ENCODE peak calls at places on chromosomes 16 and 17, in six cellular contexts. S, O, U, Z, Q and F are unnamed samples.

GRCh38 chr17:46043606-46044005 is 44.6 kb downstream of the STH start:
- DNase-seq in S (no peak), O (no peak), U (no peak), Z (no peak), Q (no peak), F (no peak)

GRCh38 chr16:16029431-16030011 is 80.1 kb downstream of the ABCC1 start:
- DNase-seq in S (no peak), O (no peak), U (no peak), Z (no peak), Q (no peak), F (no peak)

GRCh38 chr16:68242926-68243858 is 2.0 kb upstream of the PLA2G15 start:
- DNase-seq in S (no peak), O (no peak), U (no peak), Z (no peak), Q (no peak), F (no peak)

GRCh38 chr17:66272699-66273390 is 29.6 kb upstream of the PRKCA start:
- DNase-seq in S (peak; percentile 94), O (no peak), U (peak; percentile 18), Z (no peak), Q (peak; percentile 76), F (no peak)

GRCh38 chr16:7742626-7743025 is 410.0 kb downstream of the RBFOX1 start:
- DNase-seq in S (no peak), O (no peak), U (no peak), Z (no peak), Q (no peak), F (no peak)

GRCh38 chr16:49472598-49472997 is 99.0 kb downstream of the C16orf78 start:
- DNase-seq in S (no peak), O (no peak), U (no peak), Z (no peak), Q (no peak), F (no peak)

GRCh38 chr17:8469964-8470363 is 34.3 kb downstream of the NDEL1 start:
- DNase-seq in S (no peak), O (no peak), U (no peak), Z (no peak), Q (no peak), F (no peak)

GRCh38 chr17:57654040-57654775 is 90.9 kb downstream of the CCDC182 start:
- DNase-seq in S (no peak), O (no peak), U (no peak), Z (no peak), Q (no peak), F (no peak)

GRCh38 chr16:6076631-6077030 is 979.0 kb upstream of the EEF2KMT start:
- DNase-seq in S (no peak), O (no peak), U (no peak), Z (no peak), Q (no peak), F (no peak)

GRCh38 chr17:56876766-56877179 is 37.1 kb downstream of the TRIM25 start:
- DNase-seq in S (no peak), O (no peak), U (no peak), Z (no peak), Q (no peak), F (no peak)

GRCh38 chr16:27429330-27429871 is 27.4 kb downstream of the IL21R start:
- DNase-seq in S (no peak), O (no peak), U (no peak), Z (no peak), Q (no peak), F (no peak)

GRCh38 chr17:75827291-75828050 is 16.7 kb downstream of the UNC13D start:
- DNase-seq in S (no peak), O (peak; percentile 51), U (peak; percentile 68), Z (peak; percentile 66), Q (peak; percentile 55), F (no peak)

GRCh38 chr16:86906608-86907007 is 328.3 kb downstream of the FOXL1 start:
- DNase-seq in S (no peak), O (no peak), U (no peak), Z (no peak), Q (no peak), F (no peak)

GRCh38 chr16:55527885-55528284 is 19.0 kb downstream of the LPCAT2 start:
- DNase-seq in S (no peak), O (no peak), U (no peak), Z (no peak), Q (no peak), F (no peak)

GRCh38 chr16:88665570-88665969 is 2.7 kb upstream of the MVD start:
- DNase-seq in S (no peak), O (no peak), U (no peak), Z (no peak), Q (no peak), F (no peak)

GRCh38 chr17:35603674-35604073 is 16.6 kb downstream of the AP2B1 start:
- DNase-seq in S (no peak), O (no peak), U (no peak), Z (no peak), Q (peak; percentile 22), F (no peak)

GRCh38 chr16:4463522-4464163 is 10.8 kb downstream of the NMRAL1 start:
- DNase-seq in S (no peak), O (no peak), U (no peak), Z (no peak), Q (no peak), F (no peak)

GRCh38 chr17:76873856-76874255 is 5.7 kb downstream of the MGAT5B start:
- DNase-seq in S (no peak), O (no peak), U (no peak), Z (no peak), Q (no peak), F (no peak)

GRCh38 chr17:27569257-27569722 is 61.7 kb upstream of the LGALS9 start:
- DNase-seq in S (no peak), O (no peak), U (peak; percentile 45), Z (peak; percentile 63), Q (no peak), F (no peak)

GRCh38 chr16:75445298-75445697 is 12.0 kb upstream of the CFDP1 start:
- DNase-seq in S (no peak), O (no peak), U (no peak), Z (no peak), Q (no peak), F (no peak)

GRCh38 chr16:56257260-56257659 is 66.0 kb downstream of the GNAO1 start:
- DNase-seq in S (no peak), O (no peak), U (peak; percentile 27), Z (no peak), Q (no peak), F (no peak)

GRCh38 chr16:67516296-67517177 is 12.1 kb upstream of the RIPOR1 start:
- DNase-seq in S (peak; percentile 85), O (no peak), U (no peak), Z (no peak), Q (peak; percentile 61), F (no peak)

GRCh38 chr17:32671891-32672290 is 185.1 kb downstream of the CDK5R1 start:
- DNase-seq in S (no peak), O (no peak), U (peak; percentile 27), Z (no peak), Q (no peak), F (no peak)